ENCODE peak calls at places on chromosomes 2 and 18, in nine cellular contexts. T is CD4-positive, alpha-beta T cell; S is stimulated activated CD8-positive, alpha-beta memory T cell treated with anti-CD3 and anti-CD28 coated beads, Interleukin-15, amount 100 ng/mL, for 1 hour; N is left ventricle myocardium superior; I is adipocyte; R is stimulated activated CD4-positive, alpha-beta T cell treated with anti-CD3 and anti-CD28 coated beads, Interleukin-1b, Interleukin-23, amount 100 ng/mL, for 4 hours; V is WTC11; F is left ventricle myocardium inferior; U is cardiac muscle cell. L is an unnamed sample.

GRCh38 chr2:190815223-190815622 is 65.4 kb upstream of the GLS start:
- DNase-seq in T (no peak), S (no peak), N (no peak), I (no peak), R (no peak), V (no peak), F (no peak), U (no peak), L (no peak)

GRCh38 chr2:127415593-127416485 is 2.4 kb upstream of the PROC start:
- DNase-seq in T (peak), S (peak), N (peak), I (no peak), R (peak), V (peak), F (peak), U (no peak), L (no peak)

GRCh38 chr18:275486-275885 is 7.6 kb upstream of the THOC1 start:
- DNase-seq in T (no peak), S (no peak), N (peak), I (no peak), R (no peak), V (no peak), F (no peak), U (no peak), L (no peak)

GRCh38 chr2:85905891-85906290 is 17.1 kb upstream of the ST3GAL5 start:
- DNase-seq in T (no peak), S (no peak), N (no peak), I (no peak), R (no peak), V (no peak), F (no peak), U (no peak), L (no peak)

GRCh38 chr18:78558101-78558810 is 421.4 kb upstream of the SALL3 start:
- DNase-seq in T (no peak), S (no peak), N (no peak), I (no peak), R (no peak), V (no peak), F (no peak), U (no peak), L (no peak)

GRCh38 chr2:99484205-99484604 is 5.6 kb downstream of the REV1 start:
- DNase-seq in T (no peak), S (no peak), N (no peak), I (no peak), R (no peak), V (no peak), F (no peak), U (no peak), L (no peak)

GRCh38 chr2:187783446-187783845 is 229.2 kb upstream of the TFPI start:
- DNase-seq in T (no peak), S (no peak), N (no peak), I (no peak), R (no peak), V (no peak), F (no peak), U (no peak), L (no peak)

GRCh38 chr18:58669731-58670379 is 1.4 kb upstream of the MALT1 start:
- DNase-seq in T (no peak), S (no peak), N (no peak), I (peak), R (no peak), V (no peak), F (no peak), U (no peak), L (no peak)

GRCh38 chr2:151851761-151852160 is 23.5 kb upstream of the ARL5A start:
- DNase-seq in T (no peak), S (no peak), N (no peak), I (peak), R (no peak), V (no peak), F (no peak), U (no peak), L (no peak)

GRCh38 chr2:162043132-162043531 is 30.9 kb downstream of the DPP4 start:
- DNase-seq in T (no peak), S (no peak), N (no peak), I (no peak), R (no peak), V (no peak), F (no peak), U (no peak), L (no peak)

GRCh38 chr2:9300214-9300613 is 93.6 kb downstream of the ASAP2 start:
- DNase-seq in T (no peak), S (no peak), N (no peak), I (no peak), R (no peak), V (no peak), F (no peak), U (no peak), L (no peak)

GRCh38 chr18:57730146-57730545 is 73.0 kb downstream of the ATP8B1 start:
- DNase-seq in T (no peak), S (no peak), N (no peak), I (no peak), R (no peak), V (no peak), F (no peak), U (no peak), L (no peak)

GRCh38 chr2:241373449-241373848 is 17.4 kb downstream of the FARP2 start:
- DNase-seq in T (no peak), S (no peak), N (no peak), I (no peak), R (no peak), V (no peak), F (no peak), U (no peak), L (no peak)

GRCh38 chr2:145091011-145091744 is 571.3 kb upstream of the ZEB2 start:
- DNase-seq in T (no peak), S (no peak), N (no peak), I (peak), R (no peak), V (no peak), F (no peak), U (peak), L (no peak)

GRCh38 chr2:157696036-157696435 is 67.4 kb upstream of the ACVR1C start:
- DNase-seq in T (no peak), S (no peak), N (no peak), I (no peak), R (no peak), V (no peak), F (no peak), U (no peak), L (no peak)

GRCh38 chr2:23588106-23588505 is 203.1 kb downstream of the KLHL29 start:
- DNase-seq in T (no peak), S (no peak), N (no peak), I (no peak), R (no peak), V (no peak), F (no peak), U (no peak), L (no peak)

GRCh38 chr2:24840962-24841945 is 48.0 kb downstream of the CENPO start:
- DNase-seq in T (no peak), S (no peak), N (no peak), I (no peak), R (no peak), V (no peak), F (no peak), U (no peak), L (no peak)